ENCODE peak calls at places on chromosomes 11 and 22, in four cellular contexts. One of them, this sample, is unnamed.

GRCh38 chr11:105923814-105924213 is 98.2 kb downstream of the MSANTD4 start:
- DNase-seq in K562: no peak
- DNase-seq in Panc1: no peak
- DNase-seq in HepG2: no peak
- DNase-seq in this sample: no peak

GRCh38 chr11:130775306-130776043 is 140.8 kb downstream of the SNX19 start:
- DNase-seq in Panc1: no peak
- DNase-seq in K562: no peak
- DNase-seq in HepG2: no peak
- DNase-seq in this sample: no peak

GRCh38 chr11:7527029-7527428 is 13.2 kb downstream of the PPFIBP2 start:
- DNase-seq in K562: no peak
- DNase-seq in HepG2: no peak
- DNase-seq in Panc1: no peak
- DNase-seq in this sample: no peak

GRCh38 chr11:113174862-113175261 is 139.5 kb upstream of the TTC12 start:
- DNase-seq in Panc1: no peak
- DNase-seq in HepG2: no peak
- DNase-seq in K562: no peak
- DNase-seq in this sample: no peak

GRCh38 chr11:130314184-130314748 is 451 bp downstream of the ZBTB44 start:
- DNase-seq in HepG2: peak
- DNase-seq in Panc1: no peak
- DNase-seq in K562: peak
- DNase-seq in this sample: peak

GRCh38 chr11:6481924-6482275 is 599 bp downstream of the TIMM10B start:
- DNase-seq in K562: no peak
- DNase-seq in HepG2: no peak
- DNase-seq in Panc1: no peak
- DNase-seq in this sample: no peak

GRCh38 chr11:113114452-113115027 is 153.3 kb downstream of the NCAM1 start:
- DNase-seq in HepG2: peak
- DNase-seq in K562: peak
- DNase-seq in Panc1: peak
- DNase-seq in this sample: no peak

GRCh38 chr22:38829485-38829884 is 14.3 kb downstream of the NPTXR start:
- DNase-seq in HepG2: no peak
- DNase-seq in K562: no peak
- DNase-seq in Panc1: no peak
- DNase-seq in this sample: no peak

GRCh38 chr11:629237-629583 is 2.2 kb upstream of the SCT start:
- DNase-seq in HepG2: no peak
- DNase-seq in K562: no peak
- DNase-seq in Panc1: no peak
- DNase-seq in this sample: no peak

GRCh38 chr11:114382509-114382908 is 17.8 kb downstream of the C11orf71 start:
- DNase-seq in K562: no peak
- DNase-seq in Panc1: no peak
- DNase-seq in HepG2: no peak
- DNase-seq in this sample: no peak

GRCh38 chr11:107590460-107591097 is 368 bp upstream of the ELMOD1 start:
- DNase-seq in K562: no peak
- DNase-seq in HepG2: no peak
- DNase-seq in Panc1: no peak
- DNase-seq in this sample: no peak

GRCh38 chr11:128187829-128188228 is 399.5 kb downstream of the ETS1 start:
- DNase-seq in Panc1: no peak
- DNase-seq in K562: no peak
- DNase-seq in HepG2: no peak
- DNase-seq in this sample: no peak

GRCh38 chr11:35013514-35014191 is 97.2 kb downstream of the PDHX start:
- DNase-seq in K562: no peak
- DNase-seq in HepG2: no peak
- DNase-seq in Panc1: no peak
- DNase-seq in this sample: no peak

GRCh38 chr22:42070517-42071422 is at the start of gene NAGA:
- DNase-seq in Panc1: no peak
- DNase-seq in HepG2: peak
- DNase-seq in K562: peak
- DNase-seq in this sample: peak

GRCh38 chr22:20965104-20965887 is 1.8 kb upstream of the AIFM3 start:
- DNase-seq in K562: peak
- DNase-seq in HepG2: no peak
- DNase-seq in Panc1: no peak
- DNase-seq in this sample: no peak

GRCh38 chr22:24521791-24522245 is 26.7 kb downstream of the UPB1 start:
- DNase-seq in K562: peak
- DNase-seq in HepG2: peak
- DNase-seq in Panc1: peak
- DNase-seq in this sample: peak

GRCh38 chr11:43735115-43735514 is 54.6 kb downstream of the HSD17B12 start:
- DNase-seq in Panc1: no peak
- DNase-seq in K562: no peak
- DNase-seq in HepG2: no peak
- DNase-seq in this sample: no peak

GRCh38 chr11:64331569-64332371 is 8.2 kb upstream of the CCDC88B start:
- DNase-seq in K562: peak
- DNase-seq in HepG2: peak
- DNase-seq in Panc1: peak
- DNase-seq in this sample: peak

DNA sequence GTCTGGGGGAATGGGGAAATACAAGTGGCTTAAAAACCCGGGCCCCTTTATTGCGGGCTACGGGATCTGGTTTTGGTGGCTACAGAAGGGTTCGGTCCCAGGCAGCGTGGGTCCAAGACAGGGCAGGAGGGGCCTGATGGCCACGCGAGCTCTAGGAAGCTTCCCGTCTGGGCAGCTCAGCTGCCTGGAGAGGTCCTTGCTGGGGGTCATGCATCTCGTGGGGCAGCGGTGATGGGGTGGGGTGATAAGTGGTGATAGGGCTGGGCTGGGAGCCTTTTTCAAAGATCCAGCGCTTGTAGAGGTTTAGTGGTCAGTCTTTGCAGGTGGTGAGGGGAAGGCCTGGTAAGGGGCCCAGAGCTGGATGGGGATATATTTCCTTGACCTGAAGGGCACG is 806 bp downstream of the PHOX2A start:
- DNase-seq in HepG2: no peak
- DNase-seq in Panc1: no peak
- DNase-seq in K562: no peak
- DNase-seq in this sample: no peak
- TF ChIP-seq TCF7L2 in HepG2: no peak
- TF ChIP-seq TCF7L2 in Panc1: no peak
- TF ChIP-seq TCF7L2 in K562: no peak
- TF ChIP-seq TCF7L2 in this sample: no peak

GRCh38 chr11:116420770-116421528 is 351.8 kb downstream of the BUD13 start:
- DNase-seq in K562: no peak
- DNase-seq in HepG2: no peak
- DNase-seq in Panc1: no peak
- DNase-seq in this sample: peak

GRCh38 chr11:116420030-116420429 is 352.8 kb downstream of the BUD13 start:
- DNase-seq in K562: no peak
- DNase-seq in HepG2: no peak
- DNase-seq in Panc1: no peak
- DNase-seq in this sample: no peak

GRCh38 chr11:116421529-116422185 is 351.1 kb downstream of the BUD13 start:
- DNase-seq in Panc1: no peak
- DNase-seq in K562: no peak
- DNase-seq in HepG2: no peak
- DNase-seq in this sample: no peak

GRCh38 chr11:116416852-116417251 is 355.9 kb downstream of the BUD13 start:
- DNase-seq in HepG2: no peak
- DNase-seq in Panc1: no peak
- DNase-seq in K562: no peak
- DNase-seq in this sample: no peak

GRCh38 chr11:116418388-116419041 is 354.3 kb downstream of the BUD13 start:
- DNase-seq in HepG2: no peak
- DNase-seq in K562: no peak
- DNase-seq in Panc1: no peak
- DNase-seq in this sample: no peak
- TF ChIP-seq TCF7L2 in HepG2: no peak
- TF ChIP-seq TCF7L2 in K562: no peak
- TF ChIP-seq TCF7L2 in Panc1: no peak
- TF ChIP-seq TCF7L2 in this sample: no peak

DNA sequence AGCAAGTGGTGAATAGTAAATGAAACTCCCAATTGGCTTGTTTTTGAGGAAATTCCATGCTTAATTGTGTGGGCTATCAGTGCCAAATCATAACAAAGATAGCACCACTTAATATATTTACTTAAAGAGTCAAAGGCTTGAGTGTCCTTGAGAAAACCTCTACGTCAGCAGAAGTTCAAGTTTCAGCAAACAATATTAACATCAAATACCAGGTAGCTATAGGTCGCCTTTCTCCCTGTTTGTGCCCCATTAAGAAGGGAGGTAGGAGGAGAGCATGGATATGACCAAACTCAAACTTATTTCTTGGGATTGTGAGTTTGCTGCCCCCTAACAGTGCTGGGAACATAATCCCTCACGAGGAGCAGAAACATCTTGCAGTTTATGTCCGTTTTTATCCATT is 105.6 kb upstream of the SYN3 start:
- DNase-seq in K562: no peak
- DNase-seq in Panc1: no peak
- DNase-seq in HepG2: no peak
- DNase-seq in this sample: no peak
- TF ChIP-seq TCF7L2 in K562: no peak
- TF ChIP-seq TCF7L2 in Panc1: no peak
- TF ChIP-seq TCF7L2 in HepG2: no peak
- TF ChIP-seq TCF7L2 in this sample: no peak

DNA sequence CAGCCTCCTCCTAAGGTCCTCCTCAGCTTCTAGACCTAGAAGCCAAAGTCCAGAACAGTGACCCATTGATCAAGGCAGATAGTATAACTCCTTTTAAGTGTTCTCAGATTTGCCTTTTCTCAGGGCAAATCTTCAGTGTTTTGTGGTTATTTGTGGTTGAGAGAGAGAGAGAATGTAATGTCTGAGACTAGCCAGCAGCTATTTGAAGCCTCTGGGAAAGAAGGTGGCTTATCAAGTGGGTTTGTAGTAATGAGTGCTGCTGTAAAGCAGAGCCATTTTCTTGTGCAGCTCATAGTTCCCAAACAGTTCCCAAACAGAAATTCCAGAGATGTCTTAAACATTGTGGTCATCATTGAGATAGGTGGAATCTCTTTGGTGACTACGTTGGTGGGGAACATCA is 89.5 kb downstream of the RNF169 start:
- DNase-seq in HepG2: no peak
- DNase-seq in Panc1: no peak
- DNase-seq in K562: no peak
- DNase-seq in this sample: no peak
- TF ChIP-seq TCF7L2 in HepG2: no peak
- TF ChIP-seq TCF7L2 in Panc1: no peak
- TF ChIP-seq TCF7L2 in K562: no peak
- TF ChIP-seq TCF7L2 in this sample: no peak

GRCh38 chr11:88206746-88207145 is 31.5 kb upstream of the RAB38 start:
- DNase-seq in HepG2: no peak
- DNase-seq in Panc1: no peak
- DNase-seq in K562: no peak
- DNase-seq in this sample: no peak
- TF ChIP-seq TCF7L2 in HepG2: no peak
- TF ChIP-seq TCF7L2 in Panc1: no peak
- TF ChIP-seq TCF7L2 in K562: no peak
- TF ChIP-seq TCF7L2 in this sample: no peak

This sample was measured in HCT116.